ENCODE peak calls at places on chromosomes 4 and X, in nine cellular contexts. K is HTR-8/SVneo; J is A549; L is activated naive CD4-positive, alpha-beta T cell treated with anti-CD3 and anti-CD28 coated beads for 36 hours; X is NCI-H2029; O is endothelial cell; I is SJSA1; H is Right ventricle myocardium superior; S is T-helper 9 cell. R is an unnamed sample.

GRCh38 chr4:40953253-40954118 is 203.7 kb downstream of the NSUN7 start:
- DNase-seq in K (no peak), J (no peak), L (no peak), X (no peak), O (no peak), I (no peak), H (peak), S (no peak), R (no peak)

GRCh38 chr4:2141762-2142520 is 82.8 kb downstream of the NAT8L start:
- DNase-seq in K (no peak), J (no peak), L (peak), X (no peak), O (no peak), I (no peak), H (no peak), S (no peak), R (no peak)

GRCh38 chrX:125322431-125322830 is 2.8 kb downstream of the TEX13C start:
- DNase-seq in K (no peak), J (no peak), L (no peak), X (no peak), O (no peak), I (no peak), H (no peak), S (no peak), R (no peak)

GRCh38 chr4:121108557-121108956 is 36.2 kb upstream of the NDNF start:
- DNase-seq in K (no peak), J (no peak), L (no peak), X (peak), O (no peak), I (no peak), H (no peak), S (no peak), R (no peak)

GRCh38 chr4:153260152-153260551 is 55.9 kb downstream of the TRIM2 start:
- DNase-seq in K (no peak), J (no peak), L (no peak), X (no peak), O (no peak), I (no peak), H (no peak), S (no peak), R (no peak)

GRCh38 chr4:89438102-89438831 is 130.7 kb upstream of the GPRIN3 start:
- DNase-seq in K (peak), J (peak), L (peak), X (no peak), O (no peak), I (peak), H (no peak), S (peak), R (peak)

GRCh38 chrX:48589482-48590162 is 7.7 kb upstream of the WDR13 start:
- DNase-seq in K (no peak), J (no peak), L (no peak), X (peak), O (no peak), I (no peak), H (no peak), S (no peak), R (no peak)

GRCh38 chrX:152025656-152026440 is 51.4 kb upstream of the GABRE start:
- DNase-seq in K (no peak), J (no peak), L (no peak), X (no peak), O (no peak), I (no peak), H (no peak), S (no peak), R (no peak)

GRCh38 chr4:119041951-119042560 is 93.6 kb upstream of the MYOZ2 start:
- DNase-seq in K (peak), J (peak), L (peak), X (peak), O (peak), I (peak), H (no peak), S (peak), R (no peak)

GRCh38 chr4:163164591-163164990 is 2.1 kb downstream of the NAF1 start:
- DNase-seq in K (no peak), J (no peak), L (no peak), X (no peak), O (no peak), I (no peak), H (no peak), S (no peak), R (no peak)

GRCh38 chrX:11628399-11628798 is 37.3 kb downstream of the ARHGAP6 start:
- DNase-seq in K (no peak), J (no peak), L (no peak), X (no peak), O (no peak), I (no peak), H (no peak), S (no peak), R (no peak)

GRCh38 chrX:435536-436122 is 48.9 kb upstream of the PPP2R3B start:
- DNase-seq in K (no peak), J (no peak), L (no peak), X (no peak), O (no peak), I (no peak), H (no peak), S (no peak), R (no peak)

GRCh38 chrX:112058255-112058654 is 24.3 kb downstream of the TRPC5 start:
- DNase-seq in K (no peak), J (no peak), L (no peak), X (no peak), O (peak), I (no peak), H (no peak), S (no peak), R (no peak)

GRCh38 chr4:80134936-80135701 is 62.1 kb upstream of the ANTXR2 start:
- DNase-seq in K (no peak), J (no peak), L (no peak), X (peak), O (no peak), I (peak), H (no peak), S (no peak), R (no peak)

GRCh38 chr4:103137446-103137827 is 37.8 kb upstream of the BDH2 start:
- DNase-seq in K (no peak), J (no peak), L (no peak), X (no peak), O (no peak), I (no peak), H (no peak), S (no peak), R (peak)

GRCh38 chrX:104098919-104099318 is 13.4 kb upstream of the ZCCHC18 start:
- DNase-seq in K (no peak), J (no peak), L (no peak), X (no peak), O (no peak), I (no peak), H (no peak), S (no peak), R (no peak)

GRCh38 chrX:134137353-134137752 is 99.6 kb upstream of the CCDC160 start:
- DNase-seq in K (no peak), J (no peak), L (no peak), X (no peak), O (no peak), I (no peak), H (no peak), S (no peak), R (no peak)

GRCh38 chr4:140069068-140069467 is 84.9 kb downstream of the MAML3 start:
- DNase-seq in K (no peak), J (no peak), L (no peak), X (no peak), O (no peak), I (no peak), H (peak), S (no peak), R (no peak)

GRCh38 chrX:46381630-46382029 is 163.6 kb downstream of the ZNF674 start:
- DNase-seq in K (no peak), J (no peak), L (peak), X (no peak), O (peak), I (no peak), H (no peak), S (peak), R (no peak)

GRCh38 chr4:7894098-7894676 is 45.5 kb downstream of the AFAP1 start:
- DNase-seq in K (no peak), J (no peak), L (no peak), X (no peak), O (no peak), I (no peak), H (no peak), S (no peak), R (no peak)

GRCh38 chr4:61376301-61376700 is 176.2 kb downstream of the ADGRL3 start:
- DNase-seq in K (no peak), J (no peak), L (no peak), X (no peak), O (no peak), I (no peak), H (no peak), S (no peak), R (no peak)

GRCh38 chrX:108736509-108737479 is at the start of gene IRS4:
- DNase-seq in K (no peak), J (no peak), L (no peak), X (no peak), O (peak), I (no peak), H (no peak), S (no peak), R (no peak)

GRCh38 chr4:110211007-110211769 is 12.8 kb upstream of the ELOVL6 start:
- DNase-seq in K (peak), J (peak), L (peak), X (peak), O (no peak), I (peak), H (no peak), S (peak), R (peak)

GRCh38 chr4:37471971-37472370 is 214.2 kb downstream of the RELL1 start:
- DNase-seq in K (no peak), J (no peak), L (no peak), X (no peak), O (no peak), I (no peak), H (no peak), S (no peak), R (no peak)

GRCh38 chr4:181701911-181702310 is 541.3 kb upstream of the TENM3 start:
- DNase-seq in K (no peak), J (no peak), L (no peak), X (no peak), O (no peak), I (no peak), H (no peak), S (no peak), R (no peak)

GRCh38 chr4:159400782-159401712 is 298.2 kb downstream of the RAPGEF2 start:
- DNase-seq in K (no peak), J (no peak), L (no peak), X (no peak), O (no peak), I (peak), H (no peak), S (no peak), R (no peak)

GRCh38 chrX:74421181-74422028 is at the start of gene SLC16A2:
- DNase-seq in K (peak), J (peak), L (peak), X (no peak), O (peak), I (peak), H (peak), S (peak), R (peak)

GRCh38 chr4:9996319-9997110 is 24.8 kb downstream of the SLC2A9 start:
- DNase-seq in K (no peak), J (no peak), L (no peak), X (no peak), O (no peak), I (no peak), H (no peak), S (no peak), R (no peak)

GRCh38 chr4:69831646-69832325 is 28.2 kb downstream of the SULT1E1 start:
- DNase-seq in K (no peak), J (no peak), L (peak), X (no peak), O (no peak), I (no peak), H (peak), S (no peak), R (no peak)

GRCh38 chrX:107825698-107826285 is at the start of gene MID2:
- DNase-seq in K (peak), J (peak), L (peak), X (peak), O (peak), I (peak), H (peak), S (peak), R (no peak)

GRCh38 chr4:27154706-27155105 is 294.1 kb downstream of the STIM2 start:
- DNase-seq in K (peak), J (no peak), L (no peak), X (no peak), O (no peak), I (no peak), H (no peak), S (no peak), R (no peak)

R was measured in HS-27A.